ENCODE peak calls at places on chromosomes 1 and 21, in nine cellular contexts. E, Z, B, T, Y, C, L, A and G are unnamed samples.

GRCh38 chr21:32206631-32207030 is 72.2 kb downstream of the MIS18A start:
- DNase-seq in E (no peak), A (no peak), C (no peak), B (no peak), Z (no peak), Y (peak), T (no peak), L (no peak), G (no peak)

GRCh38 chr21:40512590-40512989 is 334.4 kb downstream of the DSCAM start:
- DNase-seq in A (peak), L (peak), B (no peak), Y (peak), C (no peak), E (no peak), T (no peak), Z (no peak), G (no peak)

GRCh38 chr1:151606384-151606783 is 5.5 kb upstream of the SNX27 start:
- DNase-seq in Y (no peak), B (no peak), L (no peak), C (no peak), Z (no peak), T (no peak), A (no peak), E (no peak), G (no peak)

GRCh38 chr1:75836528-75836927 is 39.8 kb downstream of the MSH4 start:
- DNase-seq in C (no peak), B (no peak), A (no peak), T (no peak), L (no peak), Z (no peak), E (no peak), Y (no peak), G (no peak)

GRCh38 chr1:45375104-45376090 is 35.2 kb upstream of the MUTYH start:
- DNase-seq in E (no peak), A (no peak), T (no peak), L (no peak), B (no peak), Z (no peak), Y (no peak), C (no peak), G (no peak)

GRCh38 chr1:197471248-197472035 is 203.4 kb downstream of the CRB1 start:
- DNase-seq in C (no peak), L (no peak), A (peak), Y (peak), E (no peak), T (no peak), B (peak), Z (no peak), G (no peak)

GRCh38 chr1:165829888-165830287 is 2.5 kb downstream of the UCK2 start:
- DNase-seq in C (no peak), E (no peak), Z (no peak), B (no peak), T (no peak), A (no peak), L (no peak), Y (no peak), G (no peak)

GRCh38 chr1:47881505-47882442 is 115.4 kb downstream of the TRABD2B start:
- DNase-seq in B (peak), C (no peak), T (no peak), Z (no peak), Y (peak), E (no peak), L (no peak), A (no peak), G (no peak)

GRCh38 chr1:6603851-6604558 is 1.3 kb upstream of the KLHL21 start:
- DNase-seq in A (peak), B (peak), Y (no peak), L (no peak), C (no peak), E (peak), Z (peak), T (no peak), G (no peak)

GRCh38 chr1:109726007-109726406 is 14.0 kb downstream of the GSTM5 start:
- DNase-seq in B (no peak), A (no peak), L (no peak), T (no peak), Z (no peak), E (no peak), Y (no peak), C (no peak), G (no peak)

GRCh38 chr21:22892041-22892440 is 1893.8 kb downstream of the NCAM2 start:
- DNase-seq in B (no peak), Z (no peak), C (no peak), A (no peak), T (no peak), E (no peak), Y (no peak), L (no peak), G (no peak)

GRCh38 chr1:156118175-156118868 is 3.8 kb downstream of the LMNA start:
- DNase-seq in A (no peak), B (no peak), L (no peak), Y (no peak), Z (no peak), T (no peak), C (no peak), E (peak), G (no peak)

GRCh38 chr1:91569411-91570104 is 68.9 kb downstream of the CDC7 start:
- DNase-seq in C (no peak), Y (no peak), Z (peak), A (no peak), L (no peak), T (no peak), B (peak), E (peak), G (no peak)

GRCh38 chr1:241357366-241358305 is 631 bp upstream of the RGS7 start:
- DNase-seq in L (no peak), E (no peak), A (peak), Z (peak), C (no peak), Y (peak), T (no peak), B (peak), G (no peak)

GRCh38 chr1:99282536-99282935 is 18.2 kb downstream of the PLPPR4 start:
- DNase-seq in C (no peak), Z (no peak), Y (no peak), B (no peak), E (no peak), A (no peak), L (no peak), T (no peak), G (no peak)

GRCh38 chr1:226034482-226034881 is 28.0 kb upstream of the H3-3A start:
- DNase-seq in Y (no peak), A (no peak), L (no peak), T (no peak), E (peak), Z (no peak), B (peak), C (no peak), G (no peak)

GRCh38 chr1:40706626-40707025 is 15.1 kb downstream of the NFYC start:
- DNase-seq in Y (no peak), E (no peak), L (no peak), B (no peak), T (no peak), Z (no peak), A (no peak), C (no peak), G (no peak)

GRCh38 chr1:67687649-67688048 is 2.6 kb downstream of the GADD45A start:
- DNase-seq in L (no peak), B (peak), T (no peak), C (no peak), Y (no peak), E (no peak), A (no peak), Z (no peak), G (no peak)